ENCODE peak calls at places on chromosomes 2 and 18, in nine cellular contexts. Q is stimulated activated CD4-positive, alpha-beta T cell treated with anti-CD3 and anti-CD28 coated beads, Interleukin-1b, Interleukin-23, amount 100 ng/mL, for 1 hour; O is naive B cell; U is brain microvascular endothelial cell; B is amygdala; A is WTC11; J is A549; F is T-cell; K is activated CD4-positive, alpha-beta T cell treated with anti-CD3 and anti-CD28 coated beads, Interleukin-2, amount 10 ng/mL, durations not matched to agents 7 days and 5 days. V is an unnamed sample.

GRCh38 chr18:57915241-57915640 is 112.1 kb upstream of the ATP8B1 start:
- DNase-seq in Q (no peak), O (no peak), U (no peak), B (no peak), A (no peak), J (no peak), F (no peak), K (no peak), V (no peak)

GRCh38 chr18:68925268-68925667 is 127.4 kb downstream of the CCDC102B start:
- DNase-seq in Q (no peak), O (no peak), U (no peak), B (no peak), A (no peak), J (no peak), F (no peak), K (no peak), V (peak)

GRCh38 chr2:232937278-232937906 is 67.3 kb downstream of the SNORC start:
- DNase-seq in Q (no peak), O (no peak), U (peak), B (no peak), A (no peak), J (peak), F (no peak), K (no peak), V (peak)

GRCh38 chr2:143946436-143947385 is 573.2 kb downstream of the ZEB2 start:
- DNase-seq in Q (no peak), O (no peak), U (no peak), B (no peak), A (no peak), J (no peak), F (no peak), K (no peak), V (no peak)

GRCh38 chr2:185734658-185735057 is 3.9 kb upstream of the FSIP2 start:
- DNase-seq in Q (no peak), O (no peak), U (no peak), B (no peak), A (no peak), J (no peak), F (no peak), K (no peak), V (no peak)

GRCh38 chr18:46356278-46357033 is 252.3 kb downstream of the HAUS1 start:
- DNase-seq in Q (no peak), O (no peak), U (no peak), B (no peak), A (no peak), J (no peak), F (no peak), K (no peak), V (no peak)

GRCh38 chr2:67760995-67761394 is 301.8 kb downstream of the C1D start:
- DNase-seq in Q (no peak), O (no peak), U (no peak), B (no peak), A (no peak), J (no peak), F (no peak), K (no peak), V (no peak)

GRCh38 chr2:241774419-241775222 is 2.0 kb upstream of the GAL3ST2 start:
- DNase-seq in Q (no peak), O (no peak), U (peak), B (no peak), A (peak), J (no peak), F (no peak), K (no peak), V (peak)

GRCh38 chr2:213251618-213252017 is 32.6 kb upstream of the SPAG16 start:
- DNase-seq in Q (no peak), O (peak), U (no peak), B (no peak), A (no peak), J (peak), F (no peak), K (no peak), V (no peak)

GRCh38 chr2:229921892-229922448 is at the start of gene TRIP12:
- DNase-seq in Q (peak), O (peak), U (peak), B (peak), A (peak), J (peak), F (peak), K (peak), V (peak)

GRCh38 chr2:212940816-212941215 is 210.6 kb downstream of the IKZF2 start:
- DNase-seq in Q (no peak), O (no peak), U (peak), B (no peak), A (peak), J (no peak), F (no peak), K (no peak), V (peak)

GRCh38 chr2:55112229-55113016 is 62.2 kb upstream of the RTN4 start:
- DNase-seq in Q (no peak), O (no peak), U (peak), B (peak), A (no peak), J (no peak), F (no peak), K (no peak), V (no peak)

GRCh38 chr18:33210575-33211189 is 229.8 kb downstream of the CCDC178 start:
- DNase-seq in Q (no peak), O (no peak), U (peak), B (no peak), A (no peak), J (no peak), F (no peak), K (no peak), V (peak)

GRCh38 chr2:241817126-241817820 is 8.3 kb downstream of the NEU4 start:
- DNase-seq in Q (no peak), O (no peak), U (no peak), B (no peak), A (no peak), J (no peak), F (no peak), K (no peak), V (no peak)

GRCh38 chr2:109129356-109129920 is 433 bp downstream of the SH3RF3 start:
- DNase-seq in Q (no peak), O (peak), U (no peak), B (no peak), A (peak), J (peak), F (peak), K (no peak), V (no peak)

GRCh38 chr18:23521907-23522306 is 18.6 kb downstream of the RMC1 start:
- DNase-seq in Q (no peak), O (no peak), U (no peak), B (no peak), A (no peak), J (no peak), F (no peak), K (no peak), V (no peak)

GRCh38 chr18:55859116-55859515 is 271.1 kb upstream of the TCF4 start:
- DNase-seq in Q (no peak), O (no peak), U (peak), B (no peak), A (no peak), J (no peak), F (no peak), K (no peak), V (no peak)

V was measured in Calu3.